ENCODE peak calls at places on chromosomes 4 and X, in seven cellular contexts. N is suprapubic skin, D is sigmoid colon, B is esophagus muscularis mucosa, V is ovary, W is SK-N-SH, U is upper lobe of left lung. H is an unnamed sample.

GRCh38 chr4:78644744-78645330 is 93.3 kb downstream of the ANXA3 start:
- DNase-seq in N (no peak), D (peak), B (no peak), V (peak), W (peak), U (no peak), H (peak)

GRCh38 chr4:80128941-80129340 is 55.9 kb upstream of the ANTXR2 start:
- DNase-seq in N (no peak), D (no peak), B (no peak), V (no peak), W (no peak), U (no peak), H (no peak)

GRCh38 chrX:110013968-110014367 is 11.1 kb downstream of the TMEM164 start:
- DNase-seq in N (no peak), D (no peak), B (no peak), V (no peak), W (no peak), U (no peak), H (no peak)

GRCh38 chr4:141038428-141038827 is 94.8 kb downstream of the RNF150 start:
- DNase-seq in N (no peak), D (no peak), B (no peak), V (no peak), W (no peak), U (no peak), H (no peak)

GRCh38 chrX:132676561-132677186 is 187.8 kb upstream of the MBNL3 start:
- DNase-seq in N (no peak), D (no peak), B (no peak), V (no peak), W (no peak), U (no peak), H (no peak)

GRCh38 chrX:20442597-20442996 is 175.9 kb upstream of the RPS6KA3 start:
- DNase-seq in N (peak), D (peak), B (no peak), V (peak), W (peak), U (no peak), H (peak)

GRCh38 chr4:61202638-61203495 is 2.7 kb downstream of the ADGRL3 start:
- DNase-seq in N (no peak), D (no peak), B (no peak), V (no peak), W (peak), U (peak), H (no peak)

GRCh38 chr4:8652181-8653078 is 59.9 kb downstream of the CPZ start:
- DNase-seq in N (peak), D (peak), B (no peak), V (peak), W (no peak), U (peak), H (no peak)

GRCh38 chr4:85942107-85942506 is 417.7 kb downstream of the MAPK10 start:
- DNase-seq in N (no peak), D (no peak), B (no peak), V (no peak), W (no peak), U (no peak), H (no peak)

GRCh38 chr4:1763550-1764080 is 29.5 kb upstream of the FGFR3 start:
- DNase-seq in N (no peak), D (no peak), B (no peak), V (peak), W (peak), U (no peak), H (no peak)

GRCh38 chr4:165378398-165378762 is 428 bp upstream of the CPE start:
- DNase-seq in N (no peak), D (no peak), B (no peak), V (no peak), W (no peak), U (no peak), H (no peak)

GRCh38 chrX:19535481-19535880 is 20.2 kb upstream of the MAP3K15 start:
- DNase-seq in N (no peak), D (no peak), B (no peak), V (no peak), W (peak), U (no peak), H (no peak)

GRCh38 chr4:134787315-134787714 is 585.7 kb upstream of the PABPC4L start:
- DNase-seq in N (no peak), D (no peak), B (no peak), V (no peak), W (no peak), U (no peak), H (no peak)

GRCh38 chrX:70262952-70263567 is 3.1 kb upstream of the P2RY4 start:
- DNase-seq in N (no peak), D (no peak), B (no peak), V (peak), W (peak), U (no peak), H (no peak)

GRCh38 chr4:3477750-3478430 is 14.8 kb downstream of the DOK7 start:
- DNase-seq in N (no peak), D (no peak), B (no peak), V (no peak), W (no peak), U (peak), H (no peak)

GRCh38 chr4:8212606-8213005 is 13.5 kb downstream of the SH3TC1 start:
- DNase-seq in N (no peak), D (no peak), B (no peak), V (no peak), W (no peak), U (peak), H (no peak)

GRCh38 chrX:133215747-133216146 is 2.4 kb downstream of the TFDP3 start:
- DNase-seq in N (no peak), D (no peak), B (no peak), V (no peak), W (peak), U (no peak), H (no peak)

GRCh38 chrX:14496674-14497073 is 32.7 kb upstream of the GLRA2 start:
- DNase-seq in N (no peak), D (no peak), B (no peak), V (no peak), W (no peak), U (no peak), H (no peak)

GRCh38 chr4:55358668-55359067 is 12.6 kb downstream of the SRD5A3 start:
- DNase-seq in N (no peak), D (no peak), B (no peak), V (no peak), W (no peak), U (no peak), H (no peak)

GRCh38 chr4:129110931-129111330 is 15.0 kb downstream of the C4orf33 start:
- DNase-seq in N (no peak), D (no peak), B (no peak), V (no peak), W (no peak), U (no peak), H (no peak)

GRCh38 chr4:68907788-68908700 is 43.6 kb downstream of the UGT2A3 start:
- DNase-seq in N (no peak), D (no peak), B (no peak), V (no peak), W (no peak), U (no peak), H (no peak)

GRCh38 chr4:124685851-124686250 is 26.7 kb downstream of the ANKRD50 start:
- DNase-seq in N (no peak), D (no peak), B (no peak), V (no peak), W (no peak), U (no peak), H (no peak)

GRCh38 chr4:17957689-17958088 is 63.9 kb downstream of the LCORL start:
- DNase-seq in N (no peak), D (no peak), B (no peak), V (no peak), W (no peak), U (no peak), H (no peak)

GRCh38 chr4:153510252-153511001 is 44.3 kb downstream of the TMEM131L start:
- DNase-seq in N (no peak), D (no peak), B (no peak), V (no peak), W (no peak), U (no peak), H (no peak)

GRCh38 chr4:173934933-173935620 is 348.4 kb downstream of the FBXO8 start:
- DNase-seq in N (no peak), D (no peak), B (no peak), V (no peak), W (peak), U (no peak), H (no peak)

GRCh38 chrX:104420907-104421306 is 145.1 kb upstream of the IL1RAPL2 start:
- DNase-seq in N (no peak), D (no peak), B (no peak), V (no peak), W (no peak), U (no peak), H (no peak)

GRCh38 chrX:133776072-133776471 is 209.3 kb downstream of the GPC3 start:
- DNase-seq in N (no peak), D (no peak), B (no peak), V (no peak), W (peak), U (no peak), H (no peak)

GRCh38 chr4:141350122-141350904 is 129.6 kb downstream of the ZNF330 start:
- DNase-seq in N (no peak), D (peak), B (no peak), V (no peak), W (no peak), U (no peak), H (no peak)

GRCh38 chr4:148216321-148216720 is 225.9 kb downstream of the NR3C2 start:
- DNase-seq in N (no peak), D (no peak), B (no peak), V (no peak), W (no peak), U (no peak), H (no peak)

GRCh38 chr4:170872794-170873193 is 783.0 kb upstream of the AADAT start:
- DNase-seq in N (no peak), D (no peak), B (no peak), V (no peak), W (no peak), U (no peak), H (no peak)

DNA sequence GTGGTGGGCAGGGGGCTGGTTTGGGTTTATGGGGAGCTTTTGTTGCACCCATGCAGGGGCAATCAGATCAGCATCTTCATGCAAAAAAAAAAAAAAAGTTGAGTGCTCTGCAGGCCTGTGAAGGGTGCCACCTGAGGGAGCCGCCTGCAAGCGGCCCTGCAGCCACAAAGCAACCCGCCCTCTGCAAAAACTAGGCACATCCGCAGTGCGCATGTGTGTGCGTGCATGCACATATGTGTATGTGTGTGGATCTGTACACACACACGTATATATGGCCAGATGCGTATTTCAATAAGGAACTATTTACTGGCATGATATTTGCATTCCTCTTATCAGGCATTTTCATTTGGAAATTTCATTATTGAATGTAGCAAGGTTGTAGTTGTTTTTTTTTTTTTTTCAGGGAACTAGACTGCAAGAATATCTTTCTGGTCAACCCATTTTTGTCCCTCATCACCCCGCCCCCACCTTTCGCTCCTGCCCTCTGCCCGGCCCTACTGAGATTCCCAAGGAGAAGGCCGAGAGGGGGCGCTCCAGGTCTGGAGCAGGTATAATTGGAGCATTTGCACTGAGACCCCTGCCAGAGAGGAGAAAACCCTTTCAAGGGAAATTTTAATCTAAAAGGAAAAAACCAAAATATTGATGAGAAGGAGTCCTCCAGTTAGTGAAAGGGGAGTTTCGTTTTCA is 18.1 kb downstream of the CCNQ start:
- DNase-seq in N (no peak), D (no peak), B (no peak), V (no peak), W (no peak), U (no peak), H (no peak)
- TF ChIP-seq CTCF in N (no peak), D (no peak), B (no peak), V (no peak), W (peak), U (no peak), H (no peak)

DNA sequence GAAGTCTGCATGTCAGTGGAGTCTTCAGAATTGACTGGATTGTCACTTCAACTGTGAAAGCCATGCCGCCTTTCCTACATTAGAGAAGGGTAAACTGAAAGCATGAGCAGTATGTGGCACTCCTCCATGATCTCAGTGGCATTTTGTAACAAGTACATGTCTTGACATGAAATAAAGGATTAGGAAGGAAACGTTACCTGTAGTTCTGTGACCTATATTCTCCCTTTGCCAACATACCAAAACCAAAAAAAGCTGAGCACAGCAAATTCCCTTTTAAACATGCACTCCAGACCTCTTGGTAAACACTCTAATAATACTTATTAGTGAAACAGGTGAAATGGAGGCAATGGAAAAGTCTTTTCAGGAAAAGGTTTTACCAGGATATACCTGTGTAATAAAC is 344.2 kb downstream of the GRIA2 start:
- DNase-seq in N (no peak), D (no peak), B (no peak), V (no peak), W (no peak), U (no peak), H (no peak)
- TF ChIP-seq EP300 in N (no peak), D (no peak), B (no peak), V (no peak), W (no peak), U (no peak), H (no peak)

DNA sequence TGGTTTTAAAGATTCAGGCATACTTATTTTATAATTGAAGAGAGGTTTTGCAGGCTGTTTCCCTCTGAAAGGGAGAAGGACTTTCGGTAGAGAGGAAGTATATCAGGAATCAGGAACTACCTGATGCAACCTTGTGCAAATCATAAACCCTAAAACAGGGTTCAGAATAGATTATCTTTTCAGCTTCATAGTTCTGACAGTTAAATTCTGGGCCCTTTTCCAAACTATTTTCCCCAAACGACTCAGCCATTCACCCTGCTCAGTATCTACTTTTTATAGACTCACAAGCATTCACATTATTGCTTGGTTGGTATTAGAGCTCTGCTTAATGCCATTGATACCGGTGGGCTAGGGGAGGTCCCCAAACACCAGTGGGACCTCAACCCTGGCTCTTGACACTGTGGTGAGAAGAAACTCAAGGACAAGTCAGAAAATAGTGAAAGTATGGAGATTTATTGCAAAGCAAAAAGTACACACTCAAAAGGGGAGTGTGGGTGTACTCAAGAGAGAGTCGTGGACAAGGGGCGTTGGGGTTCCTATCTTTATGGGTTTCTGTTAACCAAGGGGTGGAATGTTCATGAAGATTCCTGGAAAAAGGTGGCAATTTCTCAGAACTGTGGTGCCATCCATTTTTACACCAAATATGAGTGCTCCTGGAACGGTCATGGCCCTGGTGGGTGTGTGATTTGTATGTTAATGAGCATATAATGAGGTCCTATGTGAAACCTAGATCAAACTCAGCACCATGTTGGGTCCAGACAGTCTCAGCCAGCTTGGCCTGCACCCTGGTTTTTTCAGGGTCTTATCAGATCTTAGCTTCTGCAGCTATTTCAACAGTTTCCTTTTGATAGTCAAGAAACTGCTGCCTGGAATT is 238.3 kb downstream of the DCLK2 start:
- DNase-seq in N (no peak), D (no peak), B (no peak), V (no peak), W (no peak), U (no peak), H (no peak)
- TF ChIP-seq CTCF in N (no peak), D (no peak), B (no peak), V (no peak), W (no peak), U (no peak), H (no peak)

GRCh38 chrX:13090261-13091110 is 46.1 kb upstream of the FAM9C start:
- DNase-seq in N (no peak), D (no peak), B (no peak), V (no peak), W (no peak), U (no peak), H (no peak)
- TF ChIP-seq EP300 in N (no peak), D (no peak), B (no peak), V (no peak), W (no peak), U (no peak), H (no peak)

DNA sequence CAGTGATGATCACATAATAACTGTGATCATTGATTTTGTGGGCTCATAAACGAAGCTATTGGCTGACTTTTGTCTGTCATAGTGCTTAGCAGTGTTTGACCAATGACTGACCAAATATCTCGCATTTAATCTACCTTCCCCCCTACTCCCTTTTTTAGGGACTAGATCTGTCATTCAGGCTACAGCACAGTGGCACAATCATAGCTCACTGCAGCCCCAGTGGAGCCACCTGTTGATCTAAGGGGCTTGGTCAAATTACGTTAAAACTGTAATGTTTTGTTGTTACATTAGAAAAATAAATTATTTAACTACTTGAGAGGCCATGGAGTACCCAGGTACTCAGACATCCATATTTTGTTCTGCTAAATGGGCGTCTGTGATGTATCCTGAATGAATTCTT is 1.5 kb downstream of the FUNDC2 start:
- DNase-seq in N (no peak), D (no peak), B (no peak), V (no peak), W (no peak), U (no peak), H (no peak)
- TF ChIP-seq CTCF in N (no peak), D (no peak), B (no peak), V (no peak), W (no peak), U (no peak), H (no peak)

GRCh38 chrX:118495061-118495921 is at the start of gene DOCK11:
- DNase-seq in N (peak), D (peak), B (peak), V (peak), W (peak), U (peak), H (peak)
- TF ChIP-seq EP300 in N (no peak), D (no peak), B (no peak), V (no peak), W (no peak), U (no peak), H (no peak)

DNA sequence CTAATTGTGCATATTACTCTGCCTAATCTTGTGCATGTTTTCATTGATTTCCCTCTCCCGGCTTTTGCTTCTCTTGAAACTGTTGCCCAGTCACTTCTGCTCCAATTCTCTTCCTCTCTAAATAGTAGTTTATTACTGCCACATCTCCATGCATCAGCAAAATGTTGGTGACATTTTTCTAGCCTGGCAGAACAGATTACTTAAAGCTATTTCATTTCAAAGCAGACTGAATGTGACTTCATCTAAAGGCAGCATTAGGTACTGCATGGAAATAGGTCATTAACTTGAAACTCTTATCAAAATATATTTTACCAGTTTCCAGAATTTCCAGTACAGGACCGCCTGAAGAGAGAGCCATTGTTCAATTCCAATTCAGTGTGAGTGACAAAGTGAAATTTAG is 52.4 kb downstream of the HPGDS start:
- DNase-seq in N (no peak), D (no peak), B (no peak), V (no peak), W (no peak), U (no peak), H (no peak)
- TF ChIP-seq CTCF in N (no peak), D (peak), B (no peak), V (no peak), W (peak), U (no peak), H (no peak)

GRCh38 chr4:30868257-30868656 is 148.1 kb downstream of the PCDH7 start:
- DNase-seq in N (no peak), D (no peak), B (no peak), V (no peak), W (no peak), U (no peak), H (no peak)
- TF ChIP-seq EP300 in N (no peak), D (no peak), B (no peak), V (no peak), W (no peak), U (no peak), H (no peak)

DNA sequence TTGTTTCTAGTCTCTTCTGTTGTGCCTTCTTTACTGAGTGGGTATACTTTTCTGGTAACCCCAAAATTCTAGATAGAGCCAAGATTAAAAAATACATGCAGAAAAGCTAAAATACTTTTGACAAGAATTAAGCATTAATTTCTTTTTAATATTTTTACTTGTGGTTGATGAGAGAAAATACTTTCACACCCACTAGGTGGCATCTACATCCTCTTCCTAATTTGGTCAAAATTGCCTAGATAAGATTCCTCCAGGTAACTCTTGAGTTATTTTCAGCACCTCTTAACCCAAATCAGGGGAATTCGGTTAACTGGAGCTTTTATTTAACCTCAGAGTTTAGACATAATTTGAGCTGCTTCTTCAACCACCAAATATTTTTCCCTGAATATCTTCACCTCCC is 28.4 kb upstream of the COX7B2 start:
- DNase-seq in N (no peak), D (no peak), B (no peak), V (no peak), W (no peak), U (no peak), H (no peak)
- TF ChIP-seq CTCF in N (no peak), D (no peak), B (no peak), V (no peak), W (peak), U (no peak), H (no peak)

GRCh38 chrX:11409957-11410356 is 116.7 kb downstream of the AMELX start:
- DNase-seq in N (no peak), D (no peak), B (no peak), V (no peak), W (no peak), U (no peak), H (no peak)

GRCh38 chrX:11408783-11409182 is 115.6 kb downstream of the AMELX start:
- DNase-seq in N (no peak), D (no peak), B (no peak), V (no peak), W (no peak), U (no peak), H (no peak)

GRCh38 chrX:11406109-11406755 is 113.0 kb downstream of the AMELX start:
- DNase-seq in N (no peak), D (no peak), B (no peak), V (no peak), W (no peak), U (no peak), H (no peak)

GRCh38 chrX:11408111-11408405 is 114.8 kb downstream of the AMELX start:
- DNase-seq in N (no peak), D (no peak), B (no peak), V (no peak), W (no peak), U (no peak), H (no peak)

GRCh38 chrX:11407331-11408110 is 114.3 kb downstream of the AMELX start:
- DNase-seq in N (no peak), D (no peak), B (no peak), V (no peak), W (no peak), U (no peak), H (no peak)
- TF ChIP-seq EP300 in N (no peak), D (no peak), B (no peak), V (no peak), W (no peak), U (no peak), H (no peak)